ENCODE peak calls at places on chromosomes 6 and 20, in four cellular contexts. V, G, E and B are unnamed samples.

GRCh38 chr6:142839686-142840040 is 105.3 kb downstream of the HIVEP2 start:
- DNase-seq in E (no peak), G (no peak), V (no peak), B (no peak)

GRCh38 chr6:156402227-156402626 is 375.0 kb upstream of the ARID1B start:
- DNase-seq in G (no peak), E (no peak), V (no peak), B (no peak)

GRCh38 chr6:73648166-73648565 is 5.6 kb downstream of the SLC17A5 start:
- DNase-seq in G (no peak), V (peak; percentile 50), E (no peak), B (no peak)

GRCh38 chr6:41239467-41240159 is 11.5 kb downstream of the TREML4 start:
- DNase-seq in V (no peak), E (no peak), G (no peak), B (no peak)

GRCh38 chr20:47258745-47259695 is 97.5 kb downstream of the ZMYND8 start:
- DNase-seq in E (peak; percentile 67), V (no peak), G (peak; percentile 53), B (no peak)

GRCh38 chr6:44624226-44624625 is 236.7 kb downstream of the CDC5L start:
- DNase-seq in G (no peak), E (no peak), V (no peak), B (no peak)

GRCh38 chr20:40908311-40908710 is 120.3 kb upstream of the TOP1 start:
- DNase-seq in E (no peak), V (no peak), G (no peak), B (no peak)

GRCh38 chr6:71486466-71486865 is 197.9 kb downstream of the OGFRL1 start:
- DNase-seq in V (no peak), G (no peak), E (no peak), B (no peak)

GRCh38 chr6:165936660-165937059 is 231.0 kb downstream of the TBXT start:
- DNase-seq in G (no peak), V (no peak), E (no peak), B (no peak)

GRCh38 chr20:16296933-16297332 is 276.3 kb downstream of the KIF16B start:
- DNase-seq in V (no peak), E (no peak), G (no peak), B (no peak)

GRCh38 chr20:10519361-10520048 is 84.4 kb downstream of the SLX4IP start:
- DNase-seq in V (peak; percentile 70), G (no peak), E (no peak), B (no peak)

GRCh38 chr6:33202799-33203198 is 1.7 kb upstream of the HSD17B8 start:
- DNase-seq in G (no peak), E (no peak), V (no peak), B (no peak)

GRCh38 chr20:35616465-35617396 is 1.1 kb downstream of the SPAG4 start:
- DNase-seq in E (peak; percentile 71), G (peak; percentile 92), V (peak; percentile 84), B (peak; percentile 78)

GRCh38 chr20:48901326-48901725 is 20.2 kb upstream of the ARFGEF2 start:
- DNase-seq in V (no peak), E (no peak), G (no peak), B (no peak)

GRCh38 chr6:120990866-120991265 is 343.4 kb downstream of the TBC1D32 start:
- DNase-seq in E (no peak), G (no peak), V (no peak), B (no peak)

GRCh38 chr20:62117658-62118057 is 4.6 kb upstream of the LSM14B start:
- DNase-seq in G (peak; percentile 55), E (no peak), V (no peak), B (peak; percentile 87)

GRCh38 chr20:16434087-16434664 is 139.1 kb downstream of the KIF16B start:
- DNase-seq in G (peak; percentile 35), E (peak; percentile 33), V (no peak), B (peak; percentile 60)

GRCh38 chr20:37885593-37886507 is 17.1 kb upstream of the VSTM2L start:
- DNase-seq in E (no peak), V (no peak), G (no peak), B (no peak)

GRCh38 chr6:165972139-165972802 is 195.4 kb downstream of the TBXT start:
- DNase-seq in G (no peak), E (no peak), V (no peak), B (no peak)

GRCh38 chr6:135962731-135963130 is 111.2 kb downstream of the PDE7B start:
- DNase-seq in G (no peak), E (no peak), V (peak; percentile 34), B (no peak)

GRCh38 chr6:38432479-38432878 is 207.2 kb downstream of the BTBD9 start:
- DNase-seq in V (peak; percentile 32), E (no peak), G (no peak), B (peak; percentile 17)

GRCh38 chr6:118085665-118086064 is 178.6 kb downstream of the SLC35F1 start:
- DNase-seq in V (no peak), E (no peak), G (no peak), B (no peak)

GRCh38 chr6:118086189-118086588 is 179.1 kb downstream of the SLC35F1 start:
- DNase-seq in E (no peak), G (no peak), V (no peak), B (no peak)

GRCh38 chr6:118083711-118084110 is 176.6 kb downstream of the SLC35F1 start:
- DNase-seq in E (no peak), V (no peak), G (no peak), B (no peak)

GRCh38 chr6:118080547-118080946 is 173.5 kb downstream of the SLC35F1 start:
- DNase-seq in E (no peak), G (no peak), V (no peak), B (no peak)
- TF ChIP-seq CTCF in E (no peak), G (peak; percentile 20), V (no peak), B (no peak)

DNA sequence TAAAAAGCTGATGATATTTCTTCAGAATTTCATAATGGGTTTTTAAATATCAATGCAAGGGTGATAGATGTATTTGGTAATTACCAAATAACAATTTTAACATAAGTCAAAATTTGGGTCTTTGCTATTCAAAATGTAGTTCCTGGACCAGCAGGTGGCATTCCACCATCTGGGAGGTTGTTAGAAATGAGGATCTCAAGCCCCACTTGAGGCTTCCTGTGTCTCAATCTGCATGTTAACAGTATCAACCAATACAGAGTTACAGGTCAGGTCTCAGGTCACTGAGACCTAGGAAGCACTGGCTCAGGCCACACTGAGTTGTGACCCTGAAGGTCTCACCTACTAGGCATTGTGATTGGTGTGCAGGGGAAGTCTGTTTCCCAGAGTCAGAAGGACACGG is 57.2 kb upstream of the MTRF1L start:
- DNase-seq in V (no peak), E (no peak), G (no peak), B (no peak)
- TF ChIP-seq CTCF in V (no peak), E (no peak), G (no peak), B (no peak)

GRCh38 chr6:2854394-2854982 is 12.8 kb upstream of the SERPINB1 start:
- DNase-seq in G (no peak), V (no peak), E (no peak), B (no peak)
- TF ChIP-seq CTCF in G (no peak), V (no peak), E (no peak), B (no peak)

DNA sequence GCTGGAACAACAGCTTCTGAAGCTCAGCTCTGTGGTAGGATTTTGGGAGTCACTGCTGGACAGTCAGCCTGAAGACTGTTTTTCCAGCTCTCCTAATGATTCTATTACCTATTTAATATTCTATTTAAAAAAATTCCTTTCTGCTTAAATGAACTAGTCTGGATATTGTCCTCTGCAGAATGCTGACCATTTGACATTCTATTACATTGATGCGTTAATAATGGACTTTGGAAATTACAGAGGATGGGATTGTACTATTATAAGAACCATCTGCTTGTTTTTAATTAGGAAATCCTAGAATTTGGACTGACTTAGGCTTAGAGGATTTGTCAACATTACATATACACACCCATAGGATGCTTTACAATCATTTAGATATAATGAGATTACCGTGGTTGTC is 19.7 kb downstream of the LRP11 start:
- DNase-seq in G (no peak), V (no peak), E (no peak), B (no peak)
- TF ChIP-seq CTCF in G (no peak), V (no peak), E (no peak), B (no peak)

DNA sequence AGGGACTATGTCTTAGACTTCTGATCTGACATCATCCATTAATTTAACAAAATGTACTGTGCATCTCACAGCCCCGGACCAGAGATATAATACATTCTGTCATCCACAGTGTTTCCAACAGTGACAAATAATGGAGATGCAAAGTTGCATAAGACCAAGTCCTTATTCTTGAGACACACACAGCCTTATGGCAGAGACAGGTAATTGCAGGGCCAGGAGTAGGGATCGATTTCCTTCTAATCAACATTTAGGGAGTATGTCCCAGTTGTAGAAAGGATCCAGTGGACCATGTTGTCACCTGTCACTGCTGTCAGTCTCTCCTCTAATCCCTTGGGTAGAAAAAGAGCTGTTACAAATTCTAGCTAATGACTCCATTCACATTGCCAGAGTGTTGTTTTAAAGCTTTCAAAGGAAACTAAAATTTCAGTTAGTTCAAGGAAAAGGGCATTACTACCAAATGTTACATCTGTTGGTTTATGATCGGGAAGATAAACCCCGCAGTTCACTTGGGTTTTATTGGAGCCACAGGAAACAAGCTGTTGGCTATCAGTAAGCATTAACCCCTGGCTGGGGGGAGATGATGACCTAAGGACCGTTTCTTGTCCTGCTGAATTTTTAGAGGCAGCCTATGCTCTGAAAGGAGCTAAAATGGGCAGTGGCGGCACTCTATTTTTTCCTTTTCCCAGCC is 111.4 kb upstream of the ATXN1 start:
- DNase-seq in V (no peak), G (no peak), E (no peak), B (no peak)
- TF ChIP-seq CTCF in V (peak; percentile 6), G (no peak), E (no peak), B (no peak)

GRCh38 chr6:29425075-29425474 is 10.3 kb downstream of the OR12D1 start:
- DNase-seq in V (no peak), E (no peak), G (no peak), B (no peak)

GRCh38 chr6:29424575-29424974 is 9.8 kb downstream of the OR12D1 start:
- DNase-seq in V (no peak), E (no peak), G (no peak), B (peak; percentile 9)

GRCh38 chr6:29424168-29424567 is 9.4 kb downstream of the OR12D1 start:
- DNase-seq in E (no peak), V (no peak), G (no peak), B (no peak)

DNA sequence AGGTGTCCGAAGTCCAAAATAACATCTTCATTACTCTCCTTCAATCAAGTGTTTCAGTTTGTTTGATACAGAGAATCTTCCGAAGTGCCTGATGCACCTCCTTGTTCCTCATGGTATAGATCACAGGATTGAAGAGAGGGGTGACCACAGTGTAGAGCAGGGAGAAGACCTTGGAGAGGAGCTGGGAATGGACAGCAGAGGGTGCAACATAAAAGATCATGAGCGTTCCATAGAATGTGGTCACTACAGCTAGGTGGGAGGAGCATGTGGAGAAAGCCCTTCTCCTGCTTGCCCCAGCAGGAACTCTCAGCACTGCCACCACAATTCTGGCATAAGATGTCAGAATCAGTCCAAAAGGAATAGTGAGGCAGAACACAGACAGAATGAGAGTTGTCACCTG is 11.9 kb downstream of the OR12D1 start:
- DNase-seq in E (no peak), V (no peak), G (no peak), B (no peak)
- TF ChIP-seq CTCF in E (no peak), V (no peak), G (no peak), B (no peak)

GRCh38 chr6:157527471-157527907 is 146.5 kb downstream of the ZDHHC14 start:
- DNase-seq in G (no peak), V (peak; percentile 15), E (peak; percentile 54), B (peak; percentile 57)
- TF ChIP-seq CTCF in G (no peak), V (no peak), E (no peak), B (no peak)

GRCh38 chr6:157756708-157757429 is 66.2 kb upstream of the SNX9 start:
- DNase-seq in V (peak; percentile 68), E (peak; percentile 64), G (peak; percentile 88), B (peak; percentile 92)
- TF ChIP-seq CTCF in V (peak; percentile 62), E (peak; percentile 67), G (peak; percentile 88), B (peak; percentile 83)